ENCODE peak calls at places on chromosomes 5 and 9, in six cellular contexts. F is tibial artery, S is Peyer's patch, D is trophoblast cell, I is heart left ventricle, C is GM12878. O is an unnamed sample. For H3K4me1, the result is how much of the 10 kb centered on the place peaks cover.

GRCh38 chr5:52531105-52531504 is 256.6 kb upstream of the ITGA1 start:
- DNase-seq in F (no peak), S (no peak), D (no peak), I (no peak), C (no peak), O (no peak)

GRCh38 chr5:66197764-66198405 is 53.8 kb downstream of the SREK1 start:
- DNase-seq in F (no peak), S (no peak), D (no peak), I (no peak), C (no peak), O (no peak)

GRCh38 chr5:154038241-154038603 is 488 bp downstream of the FAM114A2 start:
- DNase-seq in F (no peak), S (peak), D (no peak), I (no peak), C (no peak), O (no peak)

GRCh38 chr5:88806338-88806737 is 76.6 kb downstream of the MEF2C start:
- DNase-seq in F (no peak), S (no peak), D (no peak), I (no peak), C (no peak), O (no peak)

GRCh38 chr5:154081246-154081645 is 42.5 kb downstream of the MFAP3 start:
- DNase-seq in F (no peak), S (no peak), D (peak), I (no peak), C (no peak), O (no peak)

GRCh38 chr9:133375116-133375723 is 640 bp downstream of the SURF4 start:
- DNase-seq in F (no peak), S (peak), D (peak), I (no peak), C (no peak), O (peak)

GRCh38 chr5:169777112-169777511 is 140.0 kb downstream of the DOCK2 start:
- DNase-seq in F (no peak), S (no peak), D (no peak), I (no peak), C (no peak), O (no peak)

GRCh38 chr9:38177680-38178079 is 108.7 kb upstream of the SHB start:
- DNase-seq in F (no peak), S (no peak), D (no peak), I (no peak), C (no peak), O (no peak)

GRCh38 chr9:3848445-3849114 is 322.8 kb upstream of the RFX3 start:
- DNase-seq in F (no peak), S (no peak), D (peak), I (no peak), C (no peak), O (no peak)

GRCh38 chr5:113057437-113058052 is 80.9 kb downstream of the DCP2 start:
- DNase-seq in F (no peak), S (no peak), D (no peak), I (no peak), C (no peak), O (no peak)

GRCh38 chr5:148967783-148968182 is 95.1 kb downstream of the SH3TC2 start:
- DNase-seq in F (no peak), S (no peak), D (no peak), I (no peak), C (no peak), O (no peak)

GRCh38 chr5:148968311-148968710 is 94.6 kb downstream of the SH3TC2 start:
- DNase-seq in F (no peak), S (no peak), D (peak), I (no peak), C (no peak), O (no peak)

GRCh38 chr5:148970876-148971275 is 92.0 kb downstream of the SH3TC2 start:
- DNase-seq in F (no peak), S (no peak), D (no peak), I (no peak), C (no peak), O (no peak)

GRCh38 chr5:148970228-148970627 is 92.6 kb downstream of the SH3TC2 start:
- DNase-seq in F (peak), S (no peak), D (no peak), I (no peak), C (no peak), O (peak)

GRCh38 chr5:148969291-148969690 is 93.6 kb downstream of the SH3TC2 start:
- DNase-seq in F (no peak), S (no peak), D (no peak), I (no peak), C (no peak), O (no peak)
- H3K4me1 ChIP-seq in F (under half), S (under half), D (under half), I (under half), C (under half), O (under half)

GRCh38 chr5:33808699-33809098 is 83.1 kb downstream of the ADAMTS12 start:
- DNase-seq in F (no peak), S (no peak), D (no peak), I (no peak), C (no peak), O (no peak)

GRCh38 chr5:33810491-33811120 is 81.2 kb downstream of the ADAMTS12 start:
- DNase-seq in F (no peak), S (no peak), D (no peak), I (no peak), C (no peak), O (no peak)

GRCh38 chr5:33806736-33807442 is 84.9 kb downstream of the ADAMTS12 start:
- DNase-seq in F (no peak), S (no peak), D (no peak), I (no peak), C (no peak), O (no peak)

DNA sequence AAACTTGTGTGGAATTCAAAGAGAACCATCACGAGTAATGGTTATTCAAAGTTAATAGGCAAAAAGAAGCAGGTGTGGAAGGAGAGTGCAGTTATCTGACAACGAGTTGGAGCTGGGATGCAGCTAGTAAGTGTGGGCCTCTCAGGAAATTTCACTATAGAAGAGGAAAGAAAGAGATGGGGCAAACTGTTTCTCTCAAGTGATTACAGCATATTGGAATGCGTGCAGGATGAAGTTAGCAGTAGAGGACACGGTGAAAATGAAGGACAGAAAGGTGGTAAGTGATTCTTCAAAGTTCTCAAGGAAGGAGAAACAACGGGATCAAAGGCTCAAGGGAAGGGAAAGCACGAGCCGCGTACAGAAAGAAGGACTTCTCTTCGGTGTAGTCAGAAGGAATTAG is 84.0 kb downstream of the ADAMTS12 start:
- DNase-seq in F (no peak), S (no peak), D (no peak), I (no peak), C (no peak), O (no peak)
- H3K4me1 ChIP-seq in F (under half), S (under half), D (under half), I (under half), C (under half), O (under half)

DNA sequence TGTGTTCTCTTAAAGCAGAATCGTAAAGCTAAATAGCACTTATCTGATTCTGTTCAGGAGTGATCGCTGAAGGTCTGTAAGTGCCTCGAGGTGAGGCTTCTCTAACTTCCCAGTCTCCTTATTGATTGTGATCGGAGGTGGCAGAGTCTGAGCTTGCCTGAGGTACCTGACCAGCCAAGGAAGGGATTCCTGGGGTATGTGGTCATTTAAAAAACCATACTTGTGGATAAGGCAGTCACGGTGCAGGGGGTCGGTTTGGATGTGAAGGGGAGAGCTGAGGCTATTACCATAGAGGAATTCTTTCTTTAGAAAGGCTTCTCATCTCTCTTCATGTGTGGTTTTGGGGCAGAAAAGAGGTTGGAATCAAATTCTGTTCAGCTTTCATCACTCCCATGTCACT is 193.7 kb downstream of the TLE4 start:
- DNase-seq in F (no peak), S (no peak), D (no peak), I (no peak), C (no peak), O (no peak)
- H3K4me1 ChIP-seq in F (under half), S (under half), D (under half), I (under half), C (under half), O (under half)

GRCh38 chr9:89880721-89881120 is 275.9 kb downstream of the GADD45G start:
- DNase-seq in F (no peak), S (peak), D (peak), I (no peak), C (no peak), O (no peak)

GRCh38 chr9:89879711-89880110 is 274.9 kb downstream of the GADD45G start:
- DNase-seq in F (peak), S (peak), D (peak), I (peak), C (no peak), O (peak)

GRCh38 chr9:89881431-89881830 is 276.6 kb downstream of the GADD45G start:
- DNase-seq in F (no peak), S (no peak), D (peak), I (no peak), C (no peak), O (no peak)

GRCh38 chr9:89879276-89879675 is 274.5 kb downstream of the GADD45G start:
- DNase-seq in F (no peak), S (peak), D (no peak), I (no peak), C (no peak), O (peak)

GRCh38 chr9:89880161-89880560 is 275.3 kb downstream of the GADD45G start:
- DNase-seq in F (no peak), S (peak), D (no peak), I (no peak), C (no peak), O (peak)
- H3K4me1 ChIP-seq in F (under half), S (under half), D (under half), I (under half), C (under half), O (under half)

GRCh38 chr9:94868462-94868861 is 142.0 kb downstream of the AOPEP start:
- DNase-seq in F (no peak), S (no peak), D (no peak), I (no peak), C (no peak), O (no peak)

GRCh38 chr9:94867842-94868312 is 141.4 kb downstream of the AOPEP start:
- DNase-seq in F (no peak), S (no peak), D (peak), I (no peak), C (no peak), O (no peak)

GRCh38 chr9:94870793-94871558 is 144.5 kb downstream of the AOPEP start:
- DNase-seq in F (no peak), S (no peak), D (peak), I (peak), C (no peak), O (no peak)

GRCh38 chr9:94869415-94869838 is 142.9 kb downstream of the AOPEP start:
- DNase-seq in F (no peak), S (no peak), D (peak), I (no peak), C (no peak), O (no peak)

GRCh38 chr9:94870465-94870792 is 143.9 kb downstream of the AOPEP start:
- DNase-seq in F (no peak), S (no peak), D (no peak), I (peak), C (no peak), O (no peak)
- H3K4me1 ChIP-seq in F (under half), S (under half), D (under half), I (half or more), C (under half), O (half or more)

DNA sequence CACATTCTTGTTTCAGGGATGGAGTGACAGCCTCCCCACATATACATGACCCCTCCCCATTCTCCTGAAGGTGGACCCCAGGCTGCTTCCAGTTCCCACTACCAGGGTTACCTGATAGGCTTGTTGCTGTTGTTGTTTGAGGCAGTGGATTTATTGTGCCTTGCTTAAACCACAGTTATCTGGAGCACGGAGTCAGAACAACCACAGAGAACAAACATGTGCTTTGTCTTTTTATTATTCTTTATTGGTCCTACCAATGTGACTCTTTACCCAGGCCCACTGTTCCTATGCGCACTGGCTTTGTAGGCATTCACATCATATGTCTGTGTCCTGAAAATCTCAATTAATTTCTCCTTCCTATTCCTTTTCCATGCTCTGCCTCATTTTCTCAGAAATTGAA is 41.2 kb upstream of the IPPK start:
- DNase-seq in F (no peak), S (no peak), D (no peak), I (no peak), C (no peak), O (no peak)
- H3K4me1 ChIP-seq in F (under half), S (under half), D (under half), I (under half), C (under half), O (under half)

GRCh38 chr5:150630459-150631325 is 9.8 kb upstream of the SYNPO start:
- DNase-seq in F (no peak), S (no peak), D (peak), I (peak), C (no peak), O (no peak)
- H3K4me1 ChIP-seq in F (under half), S (under half), D (under half), I (half or more), C (under half), O (half or more)

DNA sequence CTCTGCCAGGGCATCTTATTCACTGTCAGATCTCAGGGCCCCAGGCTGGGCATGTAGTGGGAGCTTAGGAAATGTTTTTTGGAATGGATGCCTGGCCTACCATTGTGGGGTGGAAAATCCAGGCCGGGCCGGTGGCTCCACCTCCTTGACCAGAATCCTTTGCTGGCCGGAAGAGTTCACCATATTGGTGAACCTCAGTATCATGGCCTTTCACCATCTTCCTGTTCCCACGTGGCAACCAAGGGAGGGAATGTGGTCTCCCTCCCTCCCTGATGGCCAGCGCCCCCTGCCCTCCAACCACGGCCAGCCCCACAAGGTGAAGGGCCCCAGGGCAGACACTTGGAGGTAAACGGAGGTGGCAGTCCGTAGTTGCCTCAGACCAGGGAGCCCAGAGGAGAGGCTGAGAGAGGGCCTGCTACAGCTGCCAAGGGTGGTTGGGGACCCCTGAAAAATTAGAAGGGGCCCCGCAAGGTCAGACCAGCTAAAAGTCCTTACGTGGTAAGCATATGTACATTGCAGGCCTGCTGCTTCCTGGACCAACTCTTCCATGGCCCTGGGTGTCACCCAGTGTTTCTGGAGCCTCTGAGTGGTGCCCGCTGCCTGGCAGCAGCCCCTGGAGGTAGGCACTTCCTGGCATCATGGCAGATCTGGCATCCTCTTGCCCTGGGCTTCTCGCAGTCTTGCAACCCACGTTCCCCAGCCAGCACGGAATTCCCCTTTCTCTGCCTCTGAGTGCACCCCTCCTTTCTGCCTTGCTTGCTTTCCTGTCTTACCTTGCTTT is 153.4 kb downstream of the RGS3 start:
- DNase-seq in F (no peak), S (peak), D (no peak), I (no peak), C (no peak), O (no peak)
- H3K4me1 ChIP-seq in F (under half), S (under half), D (under half), I (half or more), C (under half), O (half or more)

GRCh38 chr5:68274847-68275700 is 59.5 kb downstream of the PIK3R1 start:
- DNase-seq in F (no peak), S (no peak), D (peak), I (no peak), C (no peak), O (no peak)

GRCh38 chr5:68276740-68277139 is 61.2 kb downstream of the PIK3R1 start:
- DNase-seq in F (no peak), S (no peak), D (no peak), I (no peak), C (no peak), O (no peak)

GRCh38 chr5:68271124-68271523 is 55.6 kb downstream of the PIK3R1 start:
- DNase-seq in F (no peak), S (no peak), D (no peak), I (no peak), C (no peak), O (no peak)

GRCh38 chr5:68272289-68272688 is 56.7 kb downstream of the PIK3R1 start:
- DNase-seq in F (no peak), S (no peak), D (peak), I (no peak), C (no peak), O (no peak)

DNA sequence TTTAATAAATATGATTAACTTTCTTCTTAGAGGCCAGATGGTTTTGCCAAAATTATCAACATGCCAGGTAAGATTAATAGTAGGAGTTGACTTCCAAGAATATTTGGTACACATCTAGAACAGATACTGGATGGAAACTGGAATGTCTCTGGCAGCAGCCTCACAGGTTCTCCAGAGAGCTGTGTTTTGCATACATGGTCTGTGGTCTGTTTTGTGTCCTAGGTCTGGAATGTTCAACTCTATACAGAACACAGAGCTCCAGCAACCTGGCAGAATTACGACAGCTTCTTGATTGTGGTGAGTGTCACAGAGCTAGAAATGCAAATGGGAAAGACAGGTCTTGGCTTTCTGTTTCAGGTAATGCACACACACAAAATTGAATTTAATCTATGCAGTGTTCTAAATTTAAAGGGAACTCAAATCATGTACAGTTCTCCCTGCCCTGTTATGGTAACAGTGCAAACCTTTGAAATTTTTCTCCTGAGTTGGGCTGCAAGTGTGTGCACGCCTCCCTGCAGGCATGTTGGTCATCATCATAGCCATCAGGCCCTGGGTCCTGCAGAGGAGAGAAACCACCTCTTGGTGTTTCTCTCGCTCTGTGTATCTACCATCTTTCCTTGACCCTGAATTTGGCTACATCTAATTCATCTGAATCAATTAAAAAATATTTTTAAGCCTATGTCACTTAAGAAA is 58.3 kb downstream of the PIK3R1 start:
- DNase-seq in F (no peak), S (no peak), D (peak), I (no peak), C (no peak), O (no peak)
- H3K4me1 ChIP-seq in F (under half), S (under half), D (under half), I (half or more), C (under half), O (half or more)

DNA sequence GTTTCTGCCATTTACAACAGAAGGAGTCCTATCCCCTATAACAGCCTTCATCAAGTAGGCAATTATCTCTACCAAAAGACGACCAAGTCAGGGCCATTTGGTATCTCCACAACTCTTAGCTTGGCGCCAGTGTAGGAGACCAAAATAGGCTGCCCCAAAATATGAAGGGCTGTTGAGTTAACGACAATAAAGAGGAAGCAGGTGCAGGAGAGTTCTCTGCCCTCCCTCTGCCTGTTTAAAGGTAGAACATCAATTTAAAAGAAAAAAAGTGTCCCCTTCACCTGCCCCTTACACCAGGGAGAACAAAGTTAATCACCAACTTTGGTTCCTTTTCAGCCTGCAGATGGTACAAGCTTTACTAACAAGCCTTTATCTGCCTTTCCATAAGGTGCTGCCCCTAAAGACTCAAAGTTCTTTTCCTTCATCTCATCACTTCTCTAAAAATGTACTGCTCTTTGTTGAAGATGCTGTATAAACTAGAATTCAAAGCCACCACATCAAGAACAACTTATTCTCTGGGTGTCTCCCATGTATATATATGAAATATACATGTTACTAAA is 33.3 kb downstream of the PPP1R2B start:
- DNase-seq in F (no peak), S (no peak), D (no peak), I (no peak), C (no peak), O (no peak)
- H3K4me1 ChIP-seq in F (under half), S (under half), D (under half), I (under half), C (under half), O (under half)

O was measured in stomach.